ENCODE peak calls at places on chromosomes 11 and 22, in eight cellular contexts. One of them, this sample, is unnamed.

GRCh38 chr22:44132724-44133123 is 48.0 kb upstream of the PARVG start:
- DNase-seq in bronchial epithelial cell: no peak
- DNase-seq in esophagus squamous epithelium: no peak
- DNase-seq in IMR-90: no peak
- DNase-seq in suprapubic skin: peak; percentile 29
- DNase-seq in A549: no peak
- DNase-seq in K562: no peak
- DNase-seq in AG04449: no peak
- DNase-seq in this sample: no peak

GRCh38 chr22:32567544-32567943 is 92.9 kb downstream of the FBXO7 start:
- DNase-seq in AG04449: no peak
- DNase-seq in esophagus squamous epithelium: no peak
- DNase-seq in suprapubic skin: no peak
- DNase-seq in K562: no peak
- DNase-seq in IMR-90: no peak
- DNase-seq in bronchial epithelial cell: no peak
- DNase-seq in A549: no peak
- DNase-seq in this sample: no peak

GRCh38 chr22:46224771-46225290 is 25.3 kb downstream of the CDPF1 start:
- DNase-seq in AG04449: no peak
- DNase-seq in esophagus squamous epithelium: no peak
- DNase-seq in IMR-90: no peak
- DNase-seq in K562: no peak
- DNase-seq in bronchial epithelial cell: no peak
- DNase-seq in suprapubic skin: no peak
- DNase-seq in A549: no peak
- DNase-seq in this sample: no peak

GRCh38 chr11:119101367-119101758 is 290 bp downstream of the DPAGT1 start:
- DNase-seq in suprapubic skin: no peak
- DNase-seq in K562: peak; percentile 55
- DNase-seq in bronchial epithelial cell: no peak
- DNase-seq in A549: no peak
- DNase-seq in esophagus squamous epithelium: no peak
- DNase-seq in IMR-90: no peak
- DNase-seq in AG04449: no peak
- DNase-seq in this sample: no peak

GRCh38 chr22:37300551-37301017 is 18.3 kb downstream of the CYTH4 start:
- DNase-seq in AG04449: no peak
- DNase-seq in K562: no peak
- DNase-seq in A549: no peak
- DNase-seq in bronchial epithelial cell: no peak
- DNase-seq in esophagus squamous epithelium: no peak
- DNase-seq in suprapubic skin: no peak
- DNase-seq in IMR-90: no peak
- DNase-seq in this sample: no peak

GRCh38 chr22:38728899-38729796 is 23.4 kb downstream of the GTPBP1 start:
- DNase-seq in AG04449: no peak
- DNase-seq in suprapubic skin: no peak
- DNase-seq in IMR-90: no peak
- DNase-seq in K562: no peak
- DNase-seq in bronchial epithelial cell: no peak
- DNase-seq in esophagus squamous epithelium: no peak
- DNase-seq in A549: no peak
- DNase-seq in this sample: no peak

GRCh38 chr11:127656266-127656879 is 655.8 kb upstream of the KIRREL3 start:
- DNase-seq in AG04449: no peak
- DNase-seq in esophagus squamous epithelium: no peak
- DNase-seq in A549: no peak
- DNase-seq in suprapubic skin: no peak
- DNase-seq in IMR-90: peak; percentile 29
- DNase-seq in K562: no peak
- DNase-seq in bronchial epithelial cell: no peak
- DNase-seq in this sample: no peak

GRCh38 chr11:124863826-124864165 is 1.4 kb upstream of the ROBO3 start:
- DNase-seq in suprapubic skin: no peak
- DNase-seq in bronchial epithelial cell: no peak
- DNase-seq in AG04449: no peak
- DNase-seq in esophagus squamous epithelium: no peak
- DNase-seq in K562: peak; percentile 35
- DNase-seq in IMR-90: no peak
- DNase-seq in A549: no peak
- DNase-seq in this sample: no peak

GRCh38 chr22:19957445-19957844 is 15.8 kb upstream of the TXNRD2 start:
- DNase-seq in bronchial epithelial cell: no peak
- DNase-seq in AG04449: no peak
- DNase-seq in esophagus squamous epithelium: no peak
- DNase-seq in K562: no peak
- DNase-seq in A549: no peak
- DNase-seq in IMR-90: no peak
- DNase-seq in suprapubic skin: peak; percentile 65
- DNase-seq in this sample: no peak
- TF ChIP-seq CTCF in bronchial epithelial cell: no peak
- TF ChIP-seq CTCF in AG04449: no peak
- TF ChIP-seq CTCF in esophagus squamous epithelium: peak; percentile 17
- TF ChIP-seq CTCF in K562: peak; percentile 35
- TF ChIP-seq CTCF in A549: no peak
- TF ChIP-seq CTCF in IMR-90: no peak
- TF ChIP-seq CTCF in suprapubic skin: no peak
- TF ChIP-seq CTCF in this sample: no peak

GRCh38 chr11:1665313-1665712 is 31.7 kb upstream of the KRTAP5-6 start:
- DNase-seq in A549: no peak
- DNase-seq in AG04449: no peak
- DNase-seq in K562: no peak
- DNase-seq in suprapubic skin: no peak
- DNase-seq in bronchial epithelial cell: no peak
- DNase-seq in esophagus squamous epithelium: no peak
- DNase-seq in IMR-90: no peak
- DNase-seq in this sample: no peak
- H3K4me3 ChIP-seq in A549: no peak overlapping the region
- H3K4me3 ChIP-seq in AG04449: no peak overlapping the region
- H3K4me3 ChIP-seq in K562: no peak overlapping the region
- H3K4me3 ChIP-seq in suprapubic skin: no peak overlapping the region
- H3K4me3 ChIP-seq in bronchial epithelial cell: no peak overlapping the region
- H3K4me3 ChIP-seq in esophagus squamous epithelium: no peak overlapping the region
- H3K4me3 ChIP-seq in IMR-90: no peak overlapping the region
- H3K4me3 ChIP-seq in this sample: no peak overlapping the region

GRCh38 chr11:43515090-43515489 is 156.4 kb downstream of the TTC17 start:
- DNase-seq in IMR-90: no peak
- DNase-seq in K562: peak; percentile 52
- DNase-seq in esophagus squamous epithelium: no peak
- DNase-seq in bronchial epithelial cell: no peak
- DNase-seq in A549: no peak
- DNase-seq in AG04449: no peak
- DNase-seq in suprapubic skin: no peak
- DNase-seq in this sample: no peak
- TF ChIP-seq CTCF in IMR-90: peak; percentile 10
- TF ChIP-seq CTCF in K562: peak; percentile 61
- TF ChIP-seq CTCF in esophagus squamous epithelium: no peak
- TF ChIP-seq CTCF in bronchial epithelial cell: peak; percentile 18
- TF ChIP-seq CTCF in A549: no peak
- TF ChIP-seq CTCF in AG04449: peak; percentile 18
- TF ChIP-seq CTCF in suprapubic skin: no peak
- TF ChIP-seq CTCF in this sample: peak; percentile 12

GRCh38 chr11:128686745-128687177 is 7.1 kb upstream of the FLI1 start:
- DNase-seq in bronchial epithelial cell: peak; percentile 71
- DNase-seq in AG04449: no peak
- DNase-seq in A549: no peak
- DNase-seq in suprapubic skin: no peak
- DNase-seq in esophagus squamous epithelium: no peak
- DNase-seq in IMR-90: peak; percentile 50
- DNase-seq in K562: no peak
- DNase-seq in this sample: peak; percentile 77

GRCh38 chr11:128687321-128687720 is 6.6 kb upstream of the FLI1 start:
- DNase-seq in AG04449: no peak
- DNase-seq in bronchial epithelial cell: peak; percentile 49
- DNase-seq in suprapubic skin: no peak
- DNase-seq in IMR-90: no peak
- DNase-seq in esophagus squamous epithelium: no peak
- DNase-seq in K562: peak; percentile 22
- DNase-seq in A549: no peak
- DNase-seq in this sample: peak; percentile 48

GRCh38 chr11:128684582-128685382 is 9.1 kb upstream of the FLI1 start:
- DNase-seq in suprapubic skin: no peak
- DNase-seq in A549: no peak
- DNase-seq in bronchial epithelial cell: no peak
- DNase-seq in AG04449: no peak
- DNase-seq in esophagus squamous epithelium: no peak
- DNase-seq in K562: no peak
- DNase-seq in IMR-90: no peak
- DNase-seq in this sample: no peak

GRCh38 chr11:128686045-128686741 is 7.7 kb upstream of the FLI1 start:
- DNase-seq in AG04449: no peak
- DNase-seq in suprapubic skin: no peak
- DNase-seq in K562: no peak
- DNase-seq in bronchial epithelial cell: no peak
- DNase-seq in esophagus squamous epithelium: no peak
- DNase-seq in IMR-90: no peak
- DNase-seq in A549: no peak
- DNase-seq in this sample: no peak

DNA sequence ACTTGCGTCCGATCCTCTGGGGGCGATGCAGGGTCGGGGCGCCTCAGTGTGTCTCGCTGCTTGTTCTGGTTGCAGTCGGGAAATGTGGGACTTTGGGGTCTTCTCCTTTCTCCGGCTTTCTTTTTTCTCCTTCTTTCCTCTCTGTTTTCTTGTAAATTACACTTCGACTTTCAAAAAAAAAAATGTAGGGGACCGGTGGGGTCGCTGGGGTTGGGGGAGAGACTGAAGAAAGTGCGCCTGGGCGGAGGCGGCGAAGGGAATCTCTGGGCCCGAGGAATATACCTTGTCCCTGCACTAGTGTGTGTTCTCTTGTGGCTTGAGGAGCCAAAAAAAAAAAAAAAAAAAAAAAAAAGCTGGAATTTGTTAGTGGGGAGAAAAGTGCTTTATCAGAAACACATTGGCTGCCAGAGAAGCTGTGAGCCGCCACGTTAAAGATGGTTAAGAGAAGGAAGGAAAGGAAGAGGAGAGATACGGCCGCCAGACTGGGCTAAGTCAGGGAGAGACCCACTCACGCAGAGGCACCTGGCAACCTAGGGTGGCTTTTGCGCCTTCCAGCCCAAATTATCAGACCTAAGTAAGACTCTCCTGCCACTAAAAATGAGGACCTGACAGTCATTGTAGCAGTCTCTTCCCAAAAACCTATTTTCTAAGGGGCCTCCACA is 8.4 kb upstream of the FLI1 start:
- DNase-seq in suprapubic skin: no peak
- DNase-seq in A549: no peak
- DNase-seq in AG04449: no peak
- DNase-seq in esophagus squamous epithelium: no peak
- DNase-seq in bronchial epithelial cell: no peak
- DNase-seq in IMR-90: no peak
- DNase-seq in K562: no peak
- DNase-seq in this sample: no peak
- H3K4me3 ChIP-seq in suprapubic skin: peak overlapping the region; percentile 28
- H3K4me3 ChIP-seq in A549: no peak overlapping the region
- H3K4me3 ChIP-seq in AG04449: no peak overlapping the region
- H3K4me3 ChIP-seq in esophagus squamous epithelium: peak overlapping the region; percentile 20
- H3K4me3 ChIP-seq in bronchial epithelial cell: no peak overlapping the region
- H3K4me3 ChIP-seq in IMR-90: peak overlapping the region; percentile 19
- H3K4me3 ChIP-seq in K562: no peak overlapping the region
- H3K4me3 ChIP-seq in this sample: no peak overlapping the region